ENCODE peak calls at places on chromosomes 2 and 18, in five cellular contexts. U, O, A, Z and P are unnamed samples.

GRCh38 chr18:58049000-58049688 is 5.1 kb downstream of the NEDD4L start:
- DNase-seq in O (no peak), Z (no peak), U (no peak), A (no peak), P (no peak)

GRCh38 chr18:63986885-63987284 is 17.0 kb downstream of the SERPINB8 start:
- DNase-seq in Z (no peak), U (no peak), A (no peak), O (no peak), P (no peak)

GRCh38 chr2:62441421-62441820 is 64.6 kb downstream of the TMEM17 start:
- DNase-seq in Z (no peak), A (no peak), U (no peak), O (no peak), P (no peak)

GRCh38 chr18:13544953-13545352 is 181.4 kb downstream of the FAM210A start:
- DNase-seq in Z (no peak), A (no peak), U (no peak), O (no peak), P (peak)

GRCh38 chr2:33215299-33215698 is 261.1 kb upstream of the RASGRP3 start:
- DNase-seq in U (peak), A (no peak), Z (no peak), O (peak), P (no peak)

GRCh38 chr2:105744909-105745853 is at the start of gene NCK2:
- DNase-seq in Z (no peak), U (peak), O (no peak), A (peak), P (peak)

GRCh38 chr2:19272039-19272438 is 86.4 kb downstream of the OSR1 start:
- DNase-seq in U (no peak), A (no peak), O (no peak), Z (no peak), P (no peak)

GRCh38 chr2:2981000-2981399 is 396.6 kb downstream of the EIPR1 start:
- DNase-seq in O (no peak), A (no peak), U (no peak), Z (no peak), P (no peak)

GRCh38 chr2:225494100-225494459 is 94.6 kb downstream of the NYAP2 start:
- DNase-seq in Z (no peak), U (no peak), A (no peak), O (no peak), P (no peak)

GRCh38 chr2:66679422-66679821 is 244.5 kb downstream of the MEIS1 start:
- DNase-seq in U (no peak), O (no peak), A (peak), Z (no peak), P (no peak)

GRCh38 chr2:179412116-179412515 is 147.5 kb upstream of the SESTD1 start:
- DNase-seq in U (no peak), O (no peak), Z (no peak), A (no peak), P (no peak)

GRCh38 chr2:66057844-66058243 is 377.1 kb upstream of the MEIS1 start:
- DNase-seq in U (no peak), O (no peak), A (no peak), Z (no peak), P (no peak)

GRCh38 chr2:160228141-160228963 is 28.3 kb upstream of the ITGB6 start:
- DNase-seq in A (no peak), O (peak), U (no peak), Z (no peak), P (no peak)

GRCh38 chr2:58594762-58595161 is 353.6 kb upstream of the FANCL start:
- DNase-seq in U (no peak), O (no peak), A (no peak), Z (no peak), P (no peak)

GRCh38 chr2:74383254-74383653 is 3.1 kb upstream of the DCTN1 start:
- DNase-seq in Z (no peak), U (no peak), A (no peak), O (no peak), P (no peak)

GRCh38 chr2:53028259-53028658 is 739.3 kb upstream of the CHAC2 start:
- DNase-seq in Z (no peak), U (no peak), O (peak), A (no peak), P (peak)

GRCh38 chr18:56935531-56936040 is 211.3 kb upstream of the BOD1L2 start:
- DNase-seq in Z (no peak), U (no peak), O (no peak), A (no peak), P (no peak)

GRCh38 chr2:127083819-127084503 is 23.0 kb downstream of the BIN1 start:
- DNase-seq in Z (no peak), A (no peak), U (peak), O (peak), P (no peak)

GRCh38 chr2:6791682-6792081 is 74.0 kb downstream of the CMPK2 start:
- DNase-seq in U (no peak), Z (no peak), A (no peak), O (no peak), P (peak)

GRCh38 chr2:12604248-12604801 is 112.4 kb upstream of the TRIB2 start:
- DNase-seq in A (no peak), Z (no peak), O (no peak), U (no peak), P (no peak)

GRCh38 chr2:43233218-43234212 is 7.1 kb upstream of the ZFP36L2 start:
- DNase-seq in O (no peak), A (no peak), U (no peak), Z (no peak), P (peak)